ENCODE peak calls at places on chromosomes 11 and 22, in four cellular contexts. J is HepG2, W is WTC11, R is K562. I is an unnamed sample.

GRCh38 chr11:45391168-45391850 is 105.2 kb upstream of the SYT13 start:
- DNase-seq in R (no peak), J (peak), W (no peak), I (no peak)

GRCh38 chr22:46004105-46004866 is 27.3 kb upstream of the WNT7B start:
- DNase-seq in W (no peak), R (no peak), J (no peak), I (no peak)

GRCh38 chr22:45211848-45212247 is 28.8 kb downstream of the KIAA0930 start:
- DNase-seq in J (no peak), R (no peak), W (no peak), I (peak)

GRCh38 chr11:3914807-3915206 is 59.3 kb downstream of the STIM1 start:
- DNase-seq in W (no peak), R (no peak), J (no peak), I (no peak)

GRCh38 chr11:13550761-13551160 is 55.0 kb upstream of the PTH start:
- DNase-seq in W (no peak), J (no peak), R (no peak), I (no peak)

GRCh38 chr22:37270928-37271650 is 11.2 kb upstream of the CYTH4 start:
- DNase-seq in J (no peak), R (no peak), W (no peak), I (no peak)

GRCh38 chr11:74577624-74578396 is 14.6 kb upstream of the POLD3 start:
- DNase-seq in J (no peak), R (no peak), W (no peak), I (no peak)

GRCh38 chr11:116605543-116605942 is 167.2 kb downstream of the BUD13 start:
- DNase-seq in W (peak), J (peak), R (peak), I (peak)

GRCh38 chr22:45554040-45554406 is 51.3 kb downstream of the FBLN1 start:
- DNase-seq in R (peak), W (no peak), J (no peak), I (no peak)

GRCh38 chr22:36291831-36292740 is 39.2 kb downstream of the APOL1 start:
- DNase-seq in W (no peak), J (no peak), R (no peak), I (no peak)

GRCh38 chr11:58576792-58577440 is 1.3 kb upstream of the LPXN start:
- DNase-seq in J (peak), R (peak), W (no peak), I (no peak)

GRCh38 chr11:95652002-95652472 is 137.5 kb downstream of the FAM76B start:
- DNase-seq in R (no peak), W (no peak), J (no peak), I (no peak)

GRCh38 chr11:25068451-25068850 is 571.6 kb downstream of the LUZP2 start:
- DNase-seq in R (no peak), J (no peak), W (no peak), I (no peak)

GRCh38 chr11:20310137-20310536 is 53.4 kb upstream of the HTATIP2 start:
- DNase-seq in J (no peak), R (no peak), W (no peak), I (no peak)

GRCh38 chr11:73528877-73529530 is 68.9 kb downstream of the FAM168A start:
- DNase-seq in R (no peak), W (no peak), J (no peak), I (no peak)

GRCh38 chr11:975824-976223 is 50.2 kb downstream of the AP2A2 start:
- DNase-seq in W (peak), R (peak), J (peak), I (peak)
- TF ChIP-seq NR3C1 in W (no peak), R (no peak), J (no peak), I (no peak)

GRCh38 chr11:132943737-132944556 is 588.4 kb downstream of the OPCML start:
- DNase-seq in R (no peak), W (peak), J (no peak), I (no peak)
- TF ChIP-seq NR3C1 in R (no peak), W (no peak), J (no peak), I (no peak)

GRCh38 chr11:118289411-118289810 is 15.1 kb upstream of the CD3E start:
- DNase-seq in R (no peak), W (no peak), J (no peak), I (no peak)

GRCh38 chr11:118294053-118294452 is 10.5 kb upstream of the CD3E start:
- DNase-seq in W (no peak), R (no peak), J (no peak), I (no peak)

GRCh38 chr11:118291453-118291852 is 13.1 kb upstream of the CD3E start:
- DNase-seq in W (no peak), R (no peak), J (no peak), I (no peak)

GRCh38 chr11:118287006-118287405 is 17.5 kb upstream of the CD3E start:
- DNase-seq in R (no peak), W (no peak), J (no peak), I (no peak)

DNA sequence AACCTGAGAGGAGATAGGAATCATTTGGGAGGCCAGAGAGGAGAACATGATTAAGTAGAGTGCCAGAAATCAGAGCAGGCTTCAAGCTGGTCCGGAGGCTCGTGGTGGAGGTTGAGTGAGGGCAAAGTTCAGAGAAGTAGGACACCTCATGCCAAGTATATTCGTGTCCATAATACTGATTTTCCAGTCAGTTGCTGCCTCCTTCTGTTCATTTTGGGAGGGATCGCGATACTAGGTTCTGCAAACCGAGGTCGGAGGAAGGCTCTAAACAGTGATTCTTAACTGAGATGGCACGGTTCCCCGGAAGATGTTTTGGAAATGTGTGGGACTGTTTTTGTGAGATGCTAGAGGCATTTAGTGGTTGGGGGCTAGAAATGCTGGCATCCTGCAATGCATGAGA is 13.6 kb upstream of the CD3E start:
- DNase-seq in W (no peak), R (no peak), J (peak), I (peak)
- TF ChIP-seq NR3C1 in W (no peak), R (no peak), J (no peak), I (no peak)

DNA sequence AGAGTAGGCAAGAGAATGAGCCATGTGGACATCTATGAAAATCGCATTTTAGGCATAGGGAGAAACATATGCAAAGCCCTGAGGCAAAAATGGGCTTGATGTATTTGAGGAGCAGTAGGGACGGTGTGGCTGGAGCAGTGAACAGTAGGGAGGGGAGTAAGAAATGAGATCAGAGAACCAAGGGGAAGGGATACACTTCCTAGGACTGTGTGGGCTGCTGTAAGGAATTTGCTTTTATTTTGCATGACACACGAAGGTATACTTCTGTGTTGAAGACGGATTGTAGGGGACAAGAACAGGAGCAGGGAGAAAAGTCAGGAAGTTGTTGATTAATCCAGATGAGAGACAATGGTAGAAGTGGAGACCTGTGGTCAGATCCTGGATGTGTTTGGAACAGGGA is 572.1 kb downstream of the JRKL start:
- DNase-seq in R (no peak), J (no peak), W (no peak), I (no peak)
- TF ChIP-seq NR3C1 in R (no peak), J (no peak), W (no peak), I (no peak)

GRCh38 chr22:26762503-26763170 is 105.2 kb downstream of the MIAT start:
- DNase-seq in J (no peak), R (no peak), W (no peak), I (peak)

GRCh38 chr22:26768986-26769385 is 111.6 kb downstream of the MIAT start:
- DNase-seq in R (no peak), J (no peak), W (no peak), I (no peak)

GRCh38 chr22:26767351-26767970 is 110.1 kb downstream of the MIAT start:
- DNase-seq in W (no peak), R (no peak), J (no peak), I (no peak)

GRCh38 chr22:26766510-26767350 is 109.3 kb downstream of the MIAT start:
- DNase-seq in R (no peak), W (no peak), J (no peak), I (no peak)

GRCh38 chr22:26763633-26764295 is 106.4 kb downstream of the MIAT start:
- DNase-seq in W (no peak), J (peak), R (no peak), I (peak)
- TF ChIP-seq NR3C1 in W (no peak), J (no peak), R (no peak), I (no peak)

GRCh38 chr11:70435361-70435760 is 37.0 kb downstream of the CTTN start:
- DNase-seq in R (no peak), W (no peak), J (no peak), I (no peak)

GRCh38 chr11:70434813-70435300 is 36.5 kb downstream of the CTTN start:
- DNase-seq in J (no peak), W (no peak), R (peak), I (no peak)

GRCh38 chr11:70436501-70436860 is 38.2 kb downstream of the CTTN start:
- DNase-seq in R (no peak), W (no peak), J (no peak), I (no peak)

GRCh38 chr11:70435765-70436500 is 37.6 kb downstream of the CTTN start:
- DNase-seq in W (no peak), R (no peak), J (no peak), I (no peak)

GRCh38 chr11:70437111-70437784 is 38.9 kb downstream of the CTTN start:
- DNase-seq in W (no peak), R (no peak), J (no peak), I (no peak)
- TF ChIP-seq NR3C1 in W (no peak), R (no peak), J (no peak), I (no peak)

GRCh38 chr11:124878497-124879228 is 13.4 kb downstream of the ROBO3 start:
- DNase-seq in R (no peak), J (no peak), W (no peak), I (no peak)

GRCh38 chr11:124879229-124879998 is 14.2 kb downstream of the ROBO3 start:
- DNase-seq in W (no peak), J (no peak), R (no peak), I (no peak)

GRCh38 chr11:124877631-124878496 is 12.6 kb downstream of the ROBO3 start:
- DNase-seq in J (no peak), R (no peak), W (no peak), I (no peak)

GRCh38 chr11:124880958-124881357 is 15.7 kb downstream of the ROBO3 start:
- DNase-seq in R (no peak), W (no peak), J (no peak), I (no peak)

DNA sequence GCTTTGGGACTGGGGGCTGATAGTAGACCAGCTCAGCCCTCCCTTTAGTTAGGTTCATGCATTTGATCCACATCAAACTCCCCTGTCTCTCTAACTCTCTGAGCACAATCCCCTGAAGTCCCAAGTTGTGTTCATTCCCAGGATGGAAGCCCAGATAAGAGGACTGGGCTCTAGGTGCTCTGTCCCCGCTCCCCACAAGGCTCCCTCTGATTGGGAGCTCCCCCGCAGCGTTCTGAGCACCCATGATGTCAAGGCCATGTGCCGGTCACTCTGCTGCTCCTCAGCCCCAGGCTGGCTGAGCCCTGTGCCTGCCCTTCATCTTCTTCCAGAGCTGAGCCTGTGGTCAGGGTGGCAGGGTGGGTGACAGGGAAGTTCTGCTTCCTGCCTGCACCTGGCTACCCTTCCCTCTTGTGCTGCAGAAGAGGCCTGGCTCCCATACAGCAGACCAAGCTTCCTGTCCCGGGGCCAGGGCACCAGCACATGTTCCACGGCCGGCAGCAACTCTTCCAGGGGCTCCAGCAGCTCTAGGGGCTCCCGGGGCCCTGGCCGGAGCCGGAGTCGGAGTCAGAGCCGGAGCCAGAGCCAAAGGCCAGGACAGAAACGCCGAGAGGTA is 14.9 kb downstream of the ROBO3 start:
- DNase-seq in W (no peak), J (no peak), R (no peak), I (no peak)
- TF ChIP-seq NR3C1 in W (no peak), J (no peak), R (no peak), I (no peak)

DNA sequence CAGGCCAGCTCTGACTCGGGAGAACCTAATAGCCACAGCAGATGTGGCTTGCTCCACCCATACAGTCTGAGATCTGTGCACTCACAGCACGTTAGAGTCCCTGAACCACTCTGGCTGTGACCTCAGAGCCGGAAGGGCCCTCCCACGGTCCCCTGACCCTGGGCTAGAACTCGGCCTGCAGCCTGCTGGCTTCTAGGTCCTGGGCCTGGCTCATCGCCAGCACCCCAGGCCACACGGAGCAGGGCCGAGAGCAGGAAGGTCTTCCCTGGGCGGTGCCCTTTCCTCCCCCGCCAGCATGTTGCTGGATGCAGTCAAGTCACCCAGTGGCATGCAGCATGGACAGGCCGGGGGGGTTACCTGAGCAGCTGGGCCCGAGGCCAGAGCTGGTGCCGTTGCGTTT is 35.3 kb upstream of the TTLL12 start:
- DNase-seq in R (peak), J (no peak), W (no peak), I (no peak)
- TF ChIP-seq NR3C1 in R (no peak), J (no peak), W (no peak), I (no peak)

GRCh38 chr22:50683086-50683993 is 10.7 kb downstream of the SHANK3 start:
- DNase-seq in R (no peak), J (no peak), W (no peak), I (no peak)
- TF ChIP-seq NR3C1 in R (no peak), J (no peak), W (no peak), I (no peak)

GRCh38 chr11:59801981-59802638 is 8.5 kb downstream of the MRPL16 start:
- DNase-seq in J (no peak), W (no peak), R (no peak), I (peak)
- TF ChIP-seq NR3C1 in J (no peak), W (no peak), R (no peak), I (no peak)